ENCODE peak calls at places on chromosome 9, in four cellular contexts. T, G, E and W are unnamed samples. For H3K27me3 and H3K4me1, the result is how much of the 10 kb centered on the place peaks cover.

GRCh38 chr9:33435821-33436277 is 11.5 kb downstream of the AQP3 start:
- DNase-seq in T (no peak), G (no peak), E (no peak), W (no peak)

GRCh38 chr9:23278566-23278965 is 547.5 kb downstream of the ELAVL2 start:
- DNase-seq in T (no peak), G (no peak), E (no peak), W (no peak)

GRCh38 chr9:14909631-14910177 is 524 bp downstream of the FREM1 start:
- DNase-seq in T (no peak), G (no peak), E (no peak), W (no peak)

GRCh38 chr9:82438581-82438980 is 450.0 kb downstream of the SPATA31D1 start:
- DNase-seq in T (no peak), G (no peak), E (no peak), W (no peak)

GRCh38 chr9:34782372-34782771 is 72.4 kb upstream of the CCL21 start:
- DNase-seq in T (no peak), G (no peak), E (no peak), W (no peak)

GRCh38 chr9:25396828-25397227 is 281.4 kb downstream of the TUSC1 start:
- DNase-seq in T (no peak), G (no peak), E (no peak), W (no peak)

GRCh38 chr9:13491493-13492424 is 212.3 kb upstream of the MPDZ start:
- DNase-seq in T (no peak), G (no peak), E (no peak), W (no peak)

GRCh38 chr9:23851024-23851629 is 25.1 kb upstream of the ELAVL2 start:
- DNase-seq in T (no peak), G (peak), E (no peak), W (no peak)

GRCh38 chr9:37565661-37566618 is 10.2 kb downstream of the FBXO10 start:
- DNase-seq in T (no peak), G (no peak), E (no peak), W (no peak)

GRCh38 chr9:121439711-121440110 is 59.9 kb downstream of the GGTA1 start:
- DNase-seq in T (no peak), G (no peak), E (no peak), W (no peak)

GRCh38 chr9:125795970-125796596 is 48.9 kb downstream of the PBX3 start:
- DNase-seq in T (no peak), G (no peak), E (no peak), W (no peak)

GRCh38 chr9:126722922-126723806 is 81.7 kb upstream of the ZBTB43 start:
- DNase-seq in T (peak), G (no peak), E (peak), W (peak)

GRCh38 chr9:37905776-37906175 is 1.8 kb upstream of the SLC25A51 start:
- DNase-seq in T (no peak), G (no peak), E (no peak), W (no peak)

GRCh38 chr9:131517761-131518190 is 13.3 kb downstream of the UCK1 start:
- DNase-seq in T (no peak), G (no peak), E (no peak), W (no peak)

GRCh38 chr9:534886-535285 is 306.6 kb upstream of the DMRT1 start:
- DNase-seq in T (peak), G (no peak), E (no peak), W (no peak)

DNA sequence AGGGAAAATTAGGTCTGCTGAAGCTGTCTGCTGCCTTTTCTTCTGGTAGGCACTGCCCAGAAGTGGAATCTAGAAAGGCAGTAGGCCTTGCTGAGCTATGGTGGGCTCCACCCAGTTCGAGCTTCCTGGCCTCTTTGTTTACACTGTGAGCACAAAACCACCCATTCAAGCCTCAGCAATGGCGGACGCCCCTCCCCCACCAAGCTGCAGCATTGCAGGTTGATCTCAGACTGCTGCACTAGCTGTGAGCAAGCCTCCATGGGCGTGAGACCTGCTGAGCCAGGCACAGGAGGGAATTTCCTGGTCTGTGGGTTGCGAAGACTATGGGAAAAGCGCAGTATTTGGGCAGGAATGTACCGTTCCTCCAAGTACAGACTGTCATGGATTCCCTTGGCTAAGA is 18.5 kb downstream of the AGTPBP1 start:
- DNase-seq in T (no peak), G (no peak), E (peak), W (peak)
- H3K27me3 ChIP-seq in T (under half), G (under half), E (under half), W (under half)

GRCh38 chr9:117291223-117291622 is 123.6 kb downstream of the ASTN2 start:
- DNase-seq in T (no peak), G (no peak), E (no peak), W (no peak)

GRCh38 chr9:117290306-117290705 is 124.6 kb downstream of the ASTN2 start:
- DNase-seq in T (no peak), G (no peak), E (no peak), W (no peak)

GRCh38 chr9:117296453-117296852 is 118.4 kb downstream of the ASTN2 start:
- DNase-seq in T (no peak), G (no peak), E (no peak), W (no peak)

GRCh38 chr9:117290809-117291208 is 124.0 kb downstream of the ASTN2 start:
- DNase-seq in T (no peak), G (no peak), E (no peak), W (no peak)

DNA sequence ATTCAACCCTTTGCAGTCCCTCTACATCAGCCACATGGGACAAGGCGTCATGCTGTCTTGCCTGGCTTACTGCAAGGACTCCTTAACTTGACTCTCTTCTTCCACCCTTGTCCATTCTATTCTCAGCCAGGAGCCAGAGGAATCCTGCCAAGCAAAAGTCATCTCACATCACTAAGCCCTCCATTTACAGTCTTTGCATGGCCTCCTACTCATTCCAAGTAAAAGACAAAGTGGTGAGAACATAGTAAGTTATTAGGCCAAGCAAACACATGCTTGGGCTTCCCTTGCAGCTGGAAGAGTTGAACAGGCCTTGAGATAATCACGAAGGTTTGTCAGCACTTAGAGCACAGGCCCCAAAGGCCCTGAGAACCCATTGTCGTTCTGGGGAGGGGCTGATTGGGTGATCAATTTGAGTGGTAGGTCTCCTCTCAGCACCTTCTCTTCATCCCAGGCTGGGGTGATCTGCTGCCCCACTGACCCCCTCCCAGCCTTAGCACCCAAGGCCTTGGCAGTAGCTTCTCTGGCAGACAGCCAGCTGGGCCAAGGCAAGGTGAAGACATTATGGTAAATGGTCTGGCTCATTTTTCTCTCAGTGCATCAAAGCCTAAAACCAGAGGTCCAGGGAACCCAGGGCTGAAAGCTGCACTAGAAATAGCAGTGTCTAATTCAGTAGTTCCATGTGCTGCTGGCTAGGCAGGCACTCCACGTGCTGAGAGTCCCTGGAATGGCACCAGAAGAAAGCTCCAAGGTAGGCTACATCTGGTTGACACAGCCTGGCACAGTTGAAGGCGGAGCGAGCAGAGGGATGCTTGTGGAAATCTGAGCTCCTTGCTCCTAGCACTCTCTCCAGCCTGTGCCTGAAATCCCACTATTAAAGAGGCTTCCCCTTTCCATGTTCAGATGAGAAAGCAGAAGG is 121.4 kb downstream of the ASTN2 start:
- DNase-seq in T (peak), G (no peak), E (no peak), W (no peak)
- H3K4me1 ChIP-seq in T (under half), G (under half), E (under half), W (under half)

GRCh38 chr9:138022121-138022741 is 144.6 kb downstream of the CACNA1B start:
- DNase-seq in T (peak), G (no peak), E (no peak), W (no peak)

GRCh38 chr9:138024131-138024530 is 146.5 kb downstream of the CACNA1B start:
- DNase-seq in T (peak), G (peak), E (no peak), W (no peak)

GRCh38 chr9:138021251-138022056 is 143.9 kb downstream of the CACNA1B start:
- DNase-seq in T (peak), G (no peak), E (no peak), W (no peak)

GRCh38 chr9:138023394-138024124 is 146.0 kb downstream of the CACNA1B start:
- DNase-seq in T (peak), G (no peak), E (no peak), W (no peak)

DNA sequence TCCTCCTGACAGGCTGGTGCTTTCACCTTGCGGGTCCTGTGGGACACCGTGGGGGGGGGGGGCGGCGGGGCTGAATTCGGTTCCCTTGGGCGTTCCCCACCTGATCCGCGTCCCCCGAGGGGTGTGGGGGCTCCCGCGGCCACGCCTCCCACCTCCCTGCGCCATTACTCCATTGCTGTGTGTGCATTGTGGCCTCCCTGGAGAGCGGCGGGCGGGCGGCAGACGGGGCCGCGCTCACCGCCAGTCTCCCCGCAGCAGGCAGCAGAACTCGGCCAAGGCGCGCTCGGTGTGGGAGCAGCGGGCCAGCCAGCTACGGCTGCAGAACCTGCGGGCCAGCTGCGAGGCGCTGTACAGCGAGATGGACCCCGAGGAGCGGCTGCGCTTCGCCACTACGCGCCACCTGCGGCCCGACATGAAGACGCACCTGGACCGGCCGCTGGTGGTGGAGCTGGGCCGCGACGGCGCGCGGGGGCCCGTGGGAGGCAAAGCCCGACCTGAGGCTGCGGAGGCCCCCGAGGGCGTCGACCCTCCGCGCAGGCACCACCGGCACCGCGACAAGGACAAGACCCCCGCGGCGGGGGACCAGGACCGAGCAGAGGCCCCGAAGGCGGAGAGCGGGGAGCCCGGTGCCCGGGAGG is 145.3 kb downstream of the CACNA1B start:
- DNase-seq in T (peak), G (peak), E (no peak), W (no peak)
- H3K27me3 ChIP-seq in T (under half), G (under half), E (under half), W (under half)

DNA sequence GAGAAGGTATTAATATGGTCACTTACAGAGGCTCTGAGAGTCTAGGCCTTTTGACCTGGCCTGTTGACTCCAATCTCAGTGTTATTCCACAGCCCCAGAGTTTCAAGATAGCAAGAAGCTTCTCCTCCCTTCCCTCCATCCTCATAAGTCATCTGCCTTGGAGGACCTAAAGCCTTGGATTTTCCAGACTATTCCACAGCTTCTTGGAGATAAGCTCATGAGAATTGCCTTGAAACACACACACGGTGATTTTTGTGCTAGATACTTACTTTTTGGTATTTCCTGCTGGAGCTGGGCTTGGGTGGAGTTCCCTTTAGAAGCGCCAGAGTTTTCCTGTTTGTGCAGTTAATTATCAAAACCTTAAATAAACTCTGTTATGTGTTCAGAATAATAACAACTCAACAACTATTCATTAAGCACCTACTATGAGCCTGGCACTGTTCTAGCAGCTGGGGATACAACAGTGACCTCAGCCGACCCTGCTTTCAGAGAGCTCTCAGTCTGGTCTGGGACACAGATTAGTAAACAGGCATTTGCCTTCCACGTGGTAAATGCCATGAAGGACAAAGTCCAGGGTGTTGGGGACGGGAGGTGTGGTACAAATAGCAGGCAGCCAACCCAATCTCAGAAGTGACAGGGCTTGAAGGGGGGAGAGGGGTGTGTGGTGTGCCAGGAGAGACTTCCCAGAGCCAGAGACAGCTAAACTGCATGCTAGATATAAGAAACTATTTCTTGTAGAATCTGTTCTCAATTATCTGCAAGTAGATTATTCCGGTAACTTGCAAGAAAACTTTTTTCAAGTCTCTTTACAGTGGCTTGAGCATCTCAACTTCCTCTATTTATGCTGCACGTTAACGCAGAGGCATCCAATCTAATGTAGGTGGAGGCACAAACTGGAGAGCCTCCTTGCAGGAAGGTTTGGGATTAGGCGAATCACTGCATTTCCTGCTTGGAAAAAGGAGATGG is 55.9 kb upstream of the KLF9 start:
- DNase-seq in T (peak), G (no peak), E (no peak), W (peak)
- H3K4me1 ChIP-seq in T (under half), G (under half), E (under half), W (under half)

DNA sequence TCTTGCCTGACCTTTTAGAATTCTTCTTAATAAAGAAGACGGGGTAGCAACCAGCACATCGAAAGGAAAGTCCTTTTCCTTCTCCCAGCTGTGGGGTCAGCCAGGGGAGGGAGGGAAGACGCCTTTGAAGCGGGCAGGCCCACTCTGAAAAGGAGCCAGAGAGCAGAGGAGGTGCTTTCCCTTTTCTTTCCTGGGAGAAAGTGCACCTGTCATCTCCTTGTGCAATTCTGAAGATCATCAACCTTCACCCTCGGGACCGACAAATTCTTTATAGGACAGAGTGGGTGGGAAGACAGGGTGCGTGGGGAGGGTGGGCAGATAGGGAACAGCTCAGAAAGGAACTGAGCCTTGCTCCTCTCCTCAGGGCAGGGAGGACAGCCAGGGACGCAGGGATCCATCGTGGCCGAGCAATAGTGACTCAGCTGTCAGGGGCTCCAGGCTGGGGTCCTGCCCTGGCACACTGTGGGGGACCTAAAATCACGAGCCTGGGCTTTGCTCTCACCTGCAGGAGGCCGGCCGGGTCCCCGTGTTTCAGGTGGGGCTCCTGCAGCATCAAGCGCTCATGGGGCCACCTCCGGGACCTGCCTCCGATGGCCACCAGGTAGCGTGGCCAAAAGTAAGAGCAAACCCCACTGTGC is 141.0 kb downstream of the OLFM1 start:
- DNase-seq in T (no peak), G (peak), E (no peak), W (no peak)
- H3K27me3 ChIP-seq in T (under half), G (under half), E (under half), W (under half)

GRCh38 chr9:73038613-73039012 is 85.8 kb upstream of the ALDH1A1 start:
- DNase-seq in T (peak), G (peak), E (no peak), W (peak)
- H3K4me1 ChIP-seq in T (under half), G (under half), E (under half), W (under half)

GRCh38 chr9:21961569-21961968 is 32.6 kb downstream of the CDKN2A start:
- DNase-seq in T (no peak), G (no peak), E (no peak), W (no peak)
- H3K27me3 ChIP-seq in T (under half), G (under half), E (under half), W (under half)